ENCODE peak calls at places on chromosome 1, in ten cellular contexts. N, S, M, J, H, L, Q, B, I and P are unnamed samples.

GRCh38 chr1:241499910-241500309 is 19.6 kb downstream of the FH start:
- DNase-seq in B (no peak), L (no peak), M (no peak), S (no peak), N (no peak), Q (peak), J (no peak), I (peak), H (no peak), P (peak)

GRCh38 chr1:1954015-1954414 is 34.9 kb upstream of the TMEM52 start:
- DNase-seq in J (no peak), H (no peak), Q (no peak), I (no peak), L (no peak), B (no peak), S (no peak), M (no peak), N (no peak), P (no peak)

GRCh38 chr1:204684551-204685235 is 845 bp downstream of the LRRN2 start:
- DNase-seq in Q (no peak), M (peak), L (peak), N (peak), H (peak), I (no peak), B (no peak), S (no peak), J (no peak), P (no peak)

GRCh38 chr1:161196521-161197451 is 2.1 kb downstream of the ADAMTS4 start:
- DNase-seq in B (no peak), I (no peak), L (no peak), J (no peak), Q (peak), N (peak), H (no peak), M (no peak), S (no peak), P (no peak)

GRCh38 chr1:178031856-178032320 is 62.0 kb upstream of the RASAL2 start:
- DNase-seq in B (no peak), M (peak), L (peak), I (peak), H (peak), Q (peak), N (peak), J (no peak), S (no peak), P (peak)

GRCh38 chr1:53526451-53527101 is 67.4 kb downstream of the DMRTB1 start:
- DNase-seq in M (peak), B (no peak), I (no peak), S (no peak), N (no peak), H (no peak), L (no peak), Q (peak), J (no peak), P (no peak)

GRCh38 chr1:47189844-47190562 is at the start of gene PDZK1IP1:
- DNase-seq in M (peak), Q (peak), L (no peak), J (no peak), H (no peak), I (peak), N (peak), S (peak), B (no peak), P (no peak)

GRCh38 chr1:1290238-1290731 is 10.0 kb downstream of the SCNN1D start:
- DNase-seq in I (no peak), J (no peak), M (peak), B (no peak), Q (peak), L (peak), S (peak), N (peak), H (peak), P (peak)

GRCh38 chr1:48036693-48037386 is 39.7 kb upstream of the TRABD2B start:
- DNase-seq in B (no peak), Q (no peak), I (peak), L (no peak), N (no peak), M (no peak), S (no peak), J (no peak), H (no peak), P (no peak)

GRCh38 chr1:227896710-227897655 is 50.7 kb downstream of the WNT9A start:
- DNase-seq in B (peak), N (peak), Q (no peak), S (peak), I (no peak), M (no peak), J (no peak), H (no peak), L (no peak), P (no peak)

GRCh38 chr1:1703796-1704195 is 11.2 kb upstream of the SLC35E2B start:
- DNase-seq in S (peak), L (no peak), J (no peak), I (no peak), M (no peak), H (no peak), B (no peak), Q (no peak), N (no peak), P (no peak)

GRCh38 chr1:183842817-183843187 is 37.9 kb downstream of the RGL1 start:
- DNase-seq in S (no peak), L (no peak), J (no peak), H (no peak), M (no peak), N (no peak), Q (no peak), B (no peak), I (no peak), P (no peak)

GRCh38 chr1:8848663-8849386 is 29.7 kb downstream of the ENO1 start:
- DNase-seq in N (peak), B (peak), M (peak), Q (peak), J (peak), H (peak), L (peak), S (peak), I (peak), P (peak)

GRCh38 chr1:204495078-204495753 is 611 bp upstream of the PIK3C2B start:
- DNase-seq in S (no peak), B (no peak), N (no peak), J (no peak), H (no peak), Q (no peak), M (no peak), L (no peak), I (no peak), P (peak)

GRCh38 chr1:30477588-30477987 is 245.8 kb downstream of the MATN1 start:
- DNase-seq in I (no peak), J (no peak), N (no peak), H (no peak), L (no peak), Q (no peak), S (no peak), B (no peak), M (no peak), P (no peak)

GRCh38 chr1:111563619-111564018 is 56.0 kb upstream of the RAP1A start:
- DNase-seq in B (no peak), Q (peak), H (no peak), M (no peak), S (no peak), L (no peak), J (no peak), N (no peak), I (peak), P (no peak)

GRCh38 chr1:169368406-169368769 is 393 bp downstream of the BLZF1 start:
- DNase-seq in J (no peak), S (no peak), Q (no peak), B (peak), N (peak), M (peak), I (no peak), H (peak), L (peak), P (peak)

GRCh38 chr1:203122159-203122558 is 5.4 kb upstream of the ADORA1 start:
- DNase-seq in H (no peak), Q (no peak), M (no peak), J (no peak), N (peak), B (no peak), I (no peak), L (no peak), S (peak), P (no peak)

GRCh38 chr1:72830606-72831390 is 548.5 kb upstream of the NEGR1 start:
- DNase-seq in M (no peak), L (peak), I (no peak), Q (no peak), B (no peak), S (no peak), J (no peak), H (no peak), N (peak), P (no peak)

GRCh38 chr1:15916417-15916816 is 59.5 kb downstream of the ZBTB17 start:
- DNase-seq in S (peak), I (peak), H (no peak), N (no peak), M (no peak), B (no peak), J (no peak), L (no peak), Q (no peak), P (no peak)

GRCh38 chr1:201573030-201573429 is 34.1 kb downstream of the NAV1 start:
- DNase-seq in L (no peak), I (no peak), B (no peak), H (no peak), J (no peak), N (no peak), M (no peak), S (no peak), Q (no peak), P (no peak)

GRCh38 chr1:156677616-156678596 is 699 bp upstream of the NES start:
- DNase-seq in N (peak), H (no peak), L (peak), I (peak), J (peak), Q (peak), S (peak), B (no peak), M (peak), P (peak)

GRCh38 chr1:159612211-159612885 is 24.7 kb downstream of the APCS start:
- DNase-seq in Q (no peak), I (no peak), N (no peak), L (no peak), H (no peak), J (no peak), S (no peak), M (no peak), B (no peak), P (no peak)

GRCh38 chr1:62417351-62417999 is 19.4 kb upstream of the USP1 start:
- DNase-seq in S (no peak), L (no peak), B (no peak), J (no peak), I (no peak), N (no peak), H (no peak), Q (no peak), M (no peak), P (no peak)

GRCh38 chr1:8539683-8540082 is 221.8 kb downstream of the SLC45A1 start:
- DNase-seq in H (no peak), I (no peak), S (no peak), M (no peak), J (no peak), N (no peak), B (no peak), Q (no peak), L (no peak), P (no peak)

GRCh38 chr1:161206411-161207140 is 4.4 kb downstream of the NDUFS2 start:
- DNase-seq in M (no peak), B (no peak), S (no peak), H (no peak), L (no peak), J (no peak), N (no peak), Q (peak), I (no peak), P (no peak)

GRCh38 chr1:55039342-55040082 is at the start of gene PCSK9:
- DNase-seq in B (no peak), H (no peak), M (peak), J (no peak), N (peak), L (no peak), I (peak), S (no peak), Q (peak), P (no peak)

GRCh38 chr1:9872430-9873165 is 37.5 kb downstream of the CTNNBIP1 start:
- DNase-seq in B (no peak), M (no peak), L (no peak), I (no peak), Q (peak), N (no peak), S (no peak), H (no peak), J (no peak), P (no peak)

GRCh38 chr1:84299536-84300260 is 1.8 kb upstream of the SAMD13 start:
- DNase-seq in L (no peak), B (no peak), N (no peak), J (no peak), H (no peak), S (no peak), M (peak), Q (peak), I (no peak), P (no peak)

GRCh38 chr1:243349128-243349527 is 93.3 kb downstream of the SDCCAG8 start:
- DNase-seq in N (no peak), L (no peak), I (no peak), J (no peak), H (no peak), Q (no peak), S (no peak), B (no peak), M (no peak), P (no peak)

GRCh38 chr1:17725811-17726582 is 29.1 kb upstream of the ACTL8 start:
- DNase-seq in Q (no peak), L (no peak), H (no peak), B (no peak), M (no peak), N (no peak), I (no peak), J (no peak), S (no peak), P (no peak)

GRCh38 chr1:172673761-172674160 is 14.9 kb downstream of the FASLG start:
- DNase-seq in L (no peak), B (no peak), S (no peak), M (no peak), I (no peak), N (no peak), J (no peak), Q (peak), H (no peak), P (no peak)

GRCh38 chr1:63730211-63730610 is 43.6 kb upstream of the ROR1 start:
- DNase-seq in J (no peak), N (no peak), Q (no peak), H (no peak), L (peak), I (no peak), S (no peak), M (no peak), B (no peak), P (no peak)

GRCh38 chr1:64754166-64754565 is 9.3 kb downstream of the RAVER2 start:
- DNase-seq in L (no peak), M (no peak), Q (no peak), J (no peak), N (no peak), H (no peak), B (no peak), I (no peak), S (no peak), P (no peak)

GRCh38 chr1:225700889-225701465 is 48.1 kb upstream of the ENAH start:
- DNase-seq in M (no peak), N (no peak), Q (no peak), B (no peak), H (no peak), S (no peak), I (no peak), L (no peak), J (no peak), P (no peak)

GRCh38 chr1:175072131-175072941 is 4.7 kb downstream of the TNN start:
- DNase-seq in H (no peak), J (no peak), I (peak), M (no peak), Q (peak), S (no peak), L (peak), B (no peak), N (no peak), P (peak)